ENCODE peak calls at places on chromosomes 16 and 17, in ten cellular contexts. One of them, this sample, is unnamed.

GRCh38 chr17:37107406-37108083 is 158.8 kb downstream of the AATF start:
- DNase-seq in iris pigment epithelial cell: peak
- DNase-seq in fibroblast of mammary gland: peak
- DNase-seq in uterus: peak
- DNase-seq in A172: no peak
- DNase-seq in small intestine: peak
- DNase-seq in left ventricle myocardium superior: peak
- DNase-seq in cerebellar cortex: peak
- DNase-seq in activated naive CD4-positive, alpha-beta T cell treated with anti-CD3 and anti-CD28 coated beads, Interleukin-2, amount 50 U/mL, for 16 hours: no peak
- DNase-seq in nephron progenitor cell: no peak
- DNase-seq in this sample: peak

GRCh38 chr17:39177256-39177655 is 11.3 kb upstream of the ARL5C start:
- DNase-seq in iris pigment epithelial cell: no peak
- DNase-seq in fibroblast of mammary gland: peak
- DNase-seq in uterus: no peak
- DNase-seq in A172: no peak
- DNase-seq in small intestine: no peak
- DNase-seq in left ventricle myocardium superior: no peak
- DNase-seq in cerebellar cortex: peak
- DNase-seq in activated naive CD4-positive, alpha-beta T cell treated with anti-CD3 and anti-CD28 coated beads, Interleukin-2, amount 50 U/mL, for 16 hours: no peak
- DNase-seq in nephron progenitor cell: peak
- DNase-seq in this sample: peak

GRCh38 chr16:85153656-85154091 is 41.4 kb upstream of the CIBAR2 start:
- DNase-seq in iris pigment epithelial cell: no peak
- DNase-seq in fibroblast of mammary gland: no peak
- DNase-seq in uterus: no peak
- DNase-seq in A172: no peak
- DNase-seq in small intestine: no peak
- DNase-seq in left ventricle myocardium superior: peak
- DNase-seq in cerebellar cortex: peak
- DNase-seq in activated naive CD4-positive, alpha-beta T cell treated with anti-CD3 and anti-CD28 coated beads, Interleukin-2, amount 50 U/mL, for 16 hours: no peak
- DNase-seq in nephron progenitor cell: no peak
- DNase-seq in this sample: peak

GRCh38 chr17:67499673-67500072 is 122.6 kb downstream of the PITPNC1 start:
- DNase-seq in iris pigment epithelial cell: no peak
- DNase-seq in fibroblast of mammary gland: no peak
- DNase-seq in uterus: no peak
- DNase-seq in A172: no peak
- DNase-seq in small intestine: no peak
- DNase-seq in left ventricle myocardium superior: no peak
- DNase-seq in cerebellar cortex: no peak
- DNase-seq in activated naive CD4-positive, alpha-beta T cell treated with anti-CD3 and anti-CD28 coated beads, Interleukin-2, amount 50 U/mL, for 16 hours: no peak
- DNase-seq in nephron progenitor cell: no peak
- DNase-seq in this sample: no peak

GRCh38 chr17:47961406-47961805 is 3.7 kb upstream of the PRR15L start:
- DNase-seq in iris pigment epithelial cell: no peak
- DNase-seq in fibroblast of mammary gland: no peak
- DNase-seq in uterus: no peak
- DNase-seq in A172: no peak
- DNase-seq in small intestine: no peak
- DNase-seq in left ventricle myocardium superior: no peak
- DNase-seq in cerebellar cortex: no peak
- DNase-seq in activated naive CD4-positive, alpha-beta T cell treated with anti-CD3 and anti-CD28 coated beads, Interleukin-2, amount 50 U/mL, for 16 hours: no peak
- DNase-seq in nephron progenitor cell: no peak
- DNase-seq in this sample: no peak

GRCh38 chr16:3963203-3963602 is 82.7 kb upstream of the CREBBP start:
- DNase-seq in iris pigment epithelial cell: no peak
- DNase-seq in fibroblast of mammary gland: no peak
- DNase-seq in uterus: no peak
- DNase-seq in A172: no peak
- DNase-seq in small intestine: no peak
- DNase-seq in left ventricle myocardium superior: no peak
- DNase-seq in cerebellar cortex: no peak
- DNase-seq in activated naive CD4-positive, alpha-beta T cell treated with anti-CD3 and anti-CD28 coated beads, Interleukin-2, amount 50 U/mL, for 16 hours: no peak
- DNase-seq in nephron progenitor cell: no peak
- DNase-seq in this sample: no peak

GRCh38 chr16:87877942-87878507 is 8.7 kb upstream of the SLC7A5 start:
- DNase-seq in iris pigment epithelial cell: no peak
- DNase-seq in fibroblast of mammary gland: no peak
- DNase-seq in uterus: no peak
- DNase-seq in A172: no peak
- DNase-seq in small intestine: no peak
- DNase-seq in left ventricle myocardium superior: no peak
- DNase-seq in cerebellar cortex: no peak
- DNase-seq in activated naive CD4-positive, alpha-beta T cell treated with anti-CD3 and anti-CD28 coated beads, Interleukin-2, amount 50 U/mL, for 16 hours: peak
- DNase-seq in nephron progenitor cell: no peak
- DNase-seq in this sample: no peak

GRCh38 chr17:40548982-40549680 is 16.1 kb downstream of the CCR7 start:
- DNase-seq in iris pigment epithelial cell: peak
- DNase-seq in fibroblast of mammary gland: peak
- DNase-seq in uterus: peak
- DNase-seq in A172: no peak
- DNase-seq in small intestine: peak
- DNase-seq in left ventricle myocardium superior: no peak
- DNase-seq in cerebellar cortex: no peak
- DNase-seq in activated naive CD4-positive, alpha-beta T cell treated with anti-CD3 and anti-CD28 coated beads, Interleukin-2, amount 50 U/mL, for 16 hours: peak
- DNase-seq in nephron progenitor cell: no peak
- DNase-seq in this sample: no peak

This sample was measured in G401.